ENCODE peak calls at places on chromosome 2, in five cellular contexts. L is GM23248; O is uterus; W is adrenal gland; V is CD4-positive, alpha-beta memory T cell. P is an unnamed sample.

GRCh38 chr2:155944209-155944608 is 388.3 kb downstream of the NR4A2 start:
- DNase-seq in L (no peak), V (no peak), W (no peak), O (no peak), P (no peak)

GRCh38 chr2:105576440-105577241 is 168.1 kb upstream of the NCK2 start:
- DNase-seq in L (peak; percentile 79), V (peak; percentile 47), W (peak; percentile 52), O (no peak), P (no peak)

GRCh38 chr2:207163815-207164747 is 1.7 kb downstream of the KLF7 start:
- DNase-seq in V (no peak), L (peak; percentile 63), O (peak; percentile 49), W (peak; percentile 64), P (peak; percentile 58)

GRCh38 chr2:173647681-173648350 is 293.1 kb downstream of the CDCA7 start:
- DNase-seq in L (peak; percentile 42), W (no peak), V (no peak), O (no peak), P (no peak)

GRCh38 chr2:235005603-235006259 is 53.9 kb downstream of the SH3BP4 start:
- DNase-seq in L (peak; percentile 42), V (no peak), O (peak; percentile 56), W (no peak), P (peak; percentile 91)

GRCh38 chr2:80145499-80145898 is 159.1 kb downstream of the LRRTM1 start:
- DNase-seq in V (no peak), L (no peak), O (no peak), W (no peak), P (no peak)

GRCh38 chr2:224927671-224928173 is 114.5 kb downstream of the DOCK10 start:
- DNase-seq in V (peak; percentile 83), O (no peak), W (peak; percentile 25), L (no peak), P (no peak)

GRCh38 chr2:147345246-147345645 is 499.6 kb upstream of the ACVR2A start:
- DNase-seq in L (peak; percentile 58), O (no peak), V (no peak), W (no peak), P (no peak)

GRCh38 chr2:232781765-232782164 is 5.4 kb upstream of the KCNJ13 start:
- DNase-seq in V (peak; percentile 12), O (no peak), L (peak; percentile 60), W (peak; percentile 49), P (no peak)

GRCh38 chr2:71454221-71455010 is 1.1 kb downstream of the DYSF start:
- DNase-seq in O (no peak), L (no peak), W (no peak), V (no peak), P (peak; percentile 91)

GRCh38 chr2:16746833-16747232 is 81.2 kb upstream of the CYRIA start:
- DNase-seq in O (no peak), W (no peak), V (no peak), L (no peak), P (no peak)

GRCh38 chr2:171807130-171807529 is 86.9 kb downstream of the SLC25A12 start:
- DNase-seq in V (no peak), O (no peak), W (no peak), L (no peak), P (no peak)

GRCh38 chr2:165462433-165462832 is 7.1 kb upstream of the CSRNP3 start:
- DNase-seq in O (no peak), L (no peak), W (no peak), V (no peak), P (no peak)

GRCh38 chr2:43480874-43481273 is 115.0 kb downstream of the THADA start:
- DNase-seq in V (no peak), L (no peak), W (no peak), O (no peak), P (no peak)

GRCh38 chr2:36371070-36371962 is 15.7 kb downstream of the CRIM1 start:
- DNase-seq in W (peak; percentile 19), V (no peak), L (peak; percentile 55), O (no peak), P (no peak)
- H3K4me1 ChIP-seq in W (peaks cover 6% of the 10 kb centered on the region), V (no peaks in the 10 kb centered on the region), L (peaks cover 100% of the 10 kb centered on the region), O (peaks cover 8% of the 10 kb centered on the region), P (peaks cover 100% of the 10 kb centered on the region)

GRCh38 chr2:218271487-218271797 is 1.1 kb downstream of the PNKD start:
- DNase-seq in V (no peak), O (no peak), L (peak; percentile 32), W (no peak), P (no peak)
- H3K4me1 ChIP-seq in V (peaks cover 34% of the 10 kb centered on the region), O (peaks cover 22% of the 10 kb centered on the region), L (peaks cover 20% of the 10 kb centered on the region), W (peaks cover 12% of the 10 kb centered on the region), P (peaks cover 40% of the 10 kb centered on the region)

DNA sequence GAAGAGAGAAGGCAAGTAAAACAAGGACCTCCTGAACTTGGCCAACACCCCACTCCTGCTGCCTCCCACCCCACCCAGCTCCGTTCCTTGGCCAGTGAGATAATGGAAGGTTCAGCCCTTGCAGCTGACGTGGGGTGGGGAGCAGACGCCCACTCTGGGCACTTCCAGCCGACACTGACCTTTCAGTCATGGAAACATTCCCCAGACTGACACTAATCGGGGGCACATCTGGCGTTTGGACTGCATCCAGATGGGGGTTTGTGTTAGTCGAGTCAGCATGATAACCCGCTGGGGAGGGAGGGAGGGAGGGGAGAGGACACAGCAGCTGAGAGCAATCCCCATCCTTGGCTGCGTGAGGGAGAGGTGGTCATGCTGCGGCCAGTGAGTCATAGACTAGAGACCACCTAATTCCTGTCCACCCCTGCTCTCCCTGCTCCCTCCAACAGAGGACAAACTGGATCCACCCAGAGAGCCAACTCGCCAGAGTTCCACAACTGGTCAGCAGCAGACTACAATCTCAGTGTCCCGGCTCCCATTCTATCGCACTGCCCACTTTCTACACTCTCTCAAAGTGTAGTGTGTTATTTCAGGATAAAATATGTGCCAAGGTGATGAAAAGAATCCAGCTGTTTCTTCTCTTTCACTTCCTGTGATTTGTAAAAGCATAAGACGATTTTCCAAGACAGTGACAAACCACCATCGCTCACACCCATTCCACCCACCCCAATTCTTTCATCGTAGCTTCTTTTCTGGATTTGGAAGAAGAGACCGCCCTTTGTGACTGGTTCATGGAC is 115.4 kb upstream of the PKDCC start:
- DNase-seq in V (no peak), W (peak; percentile 80), O (peak; percentile 93), L (peak; percentile 75), P (peak; percentile 88)
- H3K4me1 ChIP-seq in V (no peaks in the 10 kb centered on the region), W (peaks cover 8% of the 10 kb centered on the region), O (no peaks in the 10 kb centered on the region), L (peaks cover 55% of the 10 kb centered on the region), P (peaks cover 44% of the 10 kb centered on the region)

DNA sequence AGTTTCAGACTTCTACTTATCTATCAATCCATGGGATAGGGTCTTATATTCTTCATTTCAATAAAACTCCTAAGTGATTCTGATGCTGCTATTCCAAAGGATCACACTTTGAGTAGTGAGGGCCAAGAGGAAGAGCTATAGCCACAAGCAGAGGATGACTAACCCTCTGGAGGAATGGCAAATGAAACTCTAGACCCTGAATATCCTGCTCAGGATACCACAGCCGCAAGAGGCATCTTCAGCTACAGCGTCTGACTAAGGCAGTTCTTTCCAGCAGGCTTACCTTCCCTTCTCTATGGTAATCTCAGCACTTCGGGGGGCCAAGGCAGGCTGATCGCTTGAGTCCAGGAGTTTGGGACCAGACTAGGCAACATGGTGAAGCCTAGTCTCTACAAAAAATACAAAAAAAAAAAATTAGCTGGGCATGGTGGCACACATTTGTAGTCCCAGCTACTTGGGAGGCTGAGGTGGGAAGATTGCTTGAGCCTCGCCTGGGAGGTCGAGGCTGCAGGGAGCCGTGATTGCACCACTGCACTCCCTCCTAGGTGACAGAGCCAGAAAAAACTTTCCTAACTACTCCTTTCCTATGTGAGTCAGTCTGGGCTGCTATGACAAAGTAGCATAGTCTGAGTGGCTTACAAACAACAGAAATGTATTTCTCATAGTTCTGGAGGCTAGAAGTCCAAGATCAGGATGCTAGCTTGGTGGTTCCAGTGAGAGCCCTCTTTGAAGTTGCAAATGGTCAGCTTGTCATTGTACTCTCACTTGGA is 371.9 kb downstream of the IRS1 start:
- DNase-seq in O (no peak), V (no peak), L (peak; percentile 95), W (no peak), P (peak; percentile 16)
- H3K4me1 ChIP-seq in O (no peaks in the 10 kb centered on the region), V (peaks cover 25% of the 10 kb centered on the region), L (peaks cover 72% of the 10 kb centered on the region), W (no peaks in the 10 kb centered on the region), P (peaks cover 28% of the 10 kb centered on the region)

GRCh38 chr2:101133492-101134101 is 17.6 kb downstream of the TBC1D8 start:
- DNase-seq in V (no peak), O (no peak), W (no peak), L (no peak), P (no peak)
- H3K4me1 ChIP-seq in V (no peaks in the 10 kb centered on the region), O (no peaks in the 10 kb centered on the region), W (no peaks in the 10 kb centered on the region), L (no peaks in the 10 kb centered on the region), P (peaks cover 29% of the 10 kb centered on the region)

GRCh38 chr2:39491653-39492052 is 54.6 kb upstream of the MAP4K3 start:
- DNase-seq in V (no peak), W (no peak), O (no peak), L (no peak), P (no peak)

GRCh38 chr2:39494784-39495251 is 57.7 kb upstream of the MAP4K3 start:
- DNase-seq in O (peak; percentile 59), L (peak; percentile 97), V (no peak), W (no peak), P (no peak)

GRCh38 chr2:39490586-39490985 is 53.5 kb upstream of the MAP4K3 start:
- DNase-seq in W (no peak), O (no peak), L (no peak), V (no peak), P (no peak)

GRCh38 chr2:39492095-39492590 is 55.1 kb upstream of the MAP4K3 start:
- DNase-seq in W (no peak), O (no peak), V (no peak), L (peak; percentile 95), P (no peak)

DNA sequence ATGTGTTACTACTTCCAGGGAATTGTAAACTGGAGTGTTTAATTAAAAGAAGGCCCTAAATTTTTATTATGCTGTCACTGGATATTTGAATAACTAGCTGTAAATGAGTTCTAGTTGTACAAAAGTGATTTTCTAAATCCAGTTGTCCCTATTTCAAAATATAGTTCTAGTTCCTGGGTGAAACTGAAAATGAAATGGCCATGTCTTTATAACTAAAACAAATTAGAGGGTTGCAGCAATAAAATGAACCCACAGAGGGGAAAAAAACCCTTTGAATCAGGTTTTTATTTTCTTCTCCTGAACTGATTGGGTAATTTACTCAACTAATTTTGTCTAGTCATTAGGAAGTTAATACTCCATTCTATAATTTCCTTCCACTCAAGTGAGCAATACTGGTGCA is 55.6 kb upstream of the MAP4K3 start:
- DNase-seq in W (no peak), L (no peak), V (no peak), O (no peak), P (no peak)
- H3K4me1 ChIP-seq in W (peaks cover 15% of the 10 kb centered on the region), L (peaks cover 46% of the 10 kb centered on the region), V (no peaks in the 10 kb centered on the region), O (no peaks in the 10 kb centered on the region), P (peaks cover 31% of the 10 kb centered on the region)

GRCh38 chr2:203948733-203949132 is 12.2 kb downstream of the ICOS start:
- DNase-seq in O (no peak), V (no peak), L (no peak), W (no peak), P (no peak)
- H3K4me1 ChIP-seq in O (no peaks in the 10 kb centered on the region), V (peaks cover 97% of the 10 kb centered on the region), L (peaks cover 6% of the 10 kb centered on the region), W (no peaks in the 10 kb centered on the region), P (no peaks in the 10 kb centered on the region)

GRCh38 chr2:136110528-136110927 is 7.4 kb downstream of the CXCR4 start:
- DNase-seq in L (no peak), W (no peak), V (no peak), O (no peak), P (no peak)
- H3K4me1 ChIP-seq in L (no peaks in the 10 kb centered on the region), W (no peaks in the 10 kb centered on the region), V (peaks cover 28% of the 10 kb centered on the region), O (no peaks in the 10 kb centered on the region), P (no peaks in the 10 kb centered on the region)

P was measured in psoas muscle.